ENCODE peak calls at places on chromosomes 1 and 21, in five cellular contexts. M, Y, R, W and P are unnamed samples.

GRCh38 chr1:183473286-183473536 is 912 bp downstream of the SMG7 start:
- DNase-seq in Y (no peak), W (no peak), M (no peak), R (no peak), P (no peak)

GRCh38 chr1:68359045-68359444 is 90.7 kb downstream of the RPE65 start:
- DNase-seq in W (no peak), R (peak), M (no peak), Y (no peak), P (peak)

GRCh38 chr1:944341-945325 is 14.4 kb downstream of the NOC2L start:
- DNase-seq in M (no peak), Y (no peak), W (no peak), R (no peak), P (peak)

GRCh38 chr1:100982783-100983182 is 42.8 kb downstream of the DPH5 start:
- DNase-seq in M (no peak), W (no peak), Y (no peak), R (no peak), P (no peak)

GRCh38 chr21:43762303-43763128 is 13.6 kb downstream of the CSTB start:
- DNase-seq in R (no peak), W (no peak), Y (no peak), M (no peak), P (no peak)

GRCh38 chr1:99963041-99963795 is 6.6 kb upstream of the SLC35A3 start:
- DNase-seq in W (no peak), R (peak), Y (no peak), M (no peak), P (peak)

GRCh38 chr1:157025856-157026255 is 19.7 kb downstream of the ARHGEF11 start:
- DNase-seq in R (no peak), W (no peak), Y (no peak), M (no peak), P (peak)

GRCh38 chr1:30478799-30479198 is 244.6 kb downstream of the MATN1 start:
- DNase-seq in M (no peak), Y (no peak), R (no peak), W (no peak), P (no peak)

GRCh38 chr1:214013614-214014377 is 26.0 kb downstream of the PROX1 start:
- DNase-seq in M (no peak), Y (no peak), R (no peak), W (no peak), P (no peak)

GRCh38 chr1:176626572-176627061 is 163.6 kb downstream of the PAPPA2 start:
- DNase-seq in W (no peak), R (no peak), M (no peak), Y (no peak), P (no peak)

GRCh38 chr1:38489844-38490270 is 369.7 kb downstream of the RRAGC start:
- DNase-seq in W (peak), M (peak), R (no peak), Y (no peak), P (no peak)

GRCh38 chr1:1359668-1360468 is 1.5 kb upstream of the MXRA8 start:
- DNase-seq in W (no peak), M (no peak), R (peak), Y (no peak), P (peak)

GRCh38 chr1:160131803-160132565 is 16.4 kb downstream of the ATP1A2 start:
- DNase-seq in M (no peak), Y (no peak), W (no peak), R (no peak), P (no peak)

GRCh38 chr1:107572674-107573205 is 392.2 kb downstream of the VAV3 start:
- DNase-seq in M (peak), R (peak), W (no peak), Y (no peak), P (peak)

GRCh38 chr1:15364740-15365139 is 44.9 kb upstream of the EFHD2 start:
- DNase-seq in Y (no peak), R (no peak), W (no peak), M (no peak), P (no peak)

GRCh38 chr1:229155472-229155871 is 115.4 kb upstream of the RAB4A start:
- DNase-seq in R (no peak), W (no peak), M (no peak), Y (no peak), P (no peak)

GRCh38 chr21:35265170-35265877 is 216.2 kb upstream of the RUNX1 start:
- DNase-seq in R (peak), W (no peak), Y (no peak), M (no peak), P (peak)

GRCh38 chr1:23807453-23807852 is 6.9 kb upstream of the GALE start:
- DNase-seq in M (peak), R (no peak), W (no peak), Y (no peak), P (peak)

GRCh38 chr1:58893257-58893869 is 109.5 kb upstream of the JUN start:
- DNase-seq in Y (peak), R (no peak), M (peak), W (no peak), P (no peak)

GRCh38 chr1:43835141-43836021 is 98.2 kb upstream of the ARTN start:
- DNase-seq in R (peak), M (no peak), Y (no peak), W (no peak), P (peak)

GRCh38 chr1:52139817-52140540 is 1.9 kb upstream of the ZFYVE9 start:
- DNase-seq in M (no peak), Y (no peak), R (peak), W (no peak), P (peak)

GRCh38 chr1:206427296-206427695 is 43.0 kb upstream of the IKBKE start:
- DNase-seq in Y (no peak), M (no peak), W (no peak), R (no peak), P (no peak)

GRCh38 chr1:164836614-164837018 is 277.6 kb downstream of the PBX1 start:
- DNase-seq in W (peak), R (no peak), M (no peak), Y (peak), P (no peak)

GRCh38 chr1:27391511-27392095 is 819 bp upstream of the GPR3 start:
- DNase-seq in Y (peak), W (peak), R (no peak), M (peak), P (peak)

GRCh38 chr1:116508984-116509980 is 61.5 kb downstream of the CD58 start:
- DNase-seq in Y (no peak), W (no peak), R (peak), M (peak), P (peak)

GRCh38 chr1:52358851-52359497 is 7.0 kb downstream of the CC2D1B start:
- DNase-seq in W (no peak), R (no peak), M (no peak), Y (no peak), P (no peak)

GRCh38 chr1:199808110-199808870 is 219.2 kb upstream of the NR5A2 start:
- DNase-seq in Y (no peak), R (no peak), W (no peak), M (no peak), P (no peak)